ENCODE peak calls at places on chromosomes 6 and 20, in five cellular contexts. H is SK-N-MC; A is endodermal cell; E is activated naive CD8-positive, alpha-beta T cell treated with anti-CD3 and anti-CD28 coated beads, Interleukin-2, amount 50 U/mL, for 24 hours; I is activated CD8-positive, alpha-beta memory T cell treated with anti-CD3 and anti-CD28 coated beads, Interleukin-2, amount 50 U/mL, for 4 hours. V is an unnamed sample.

GRCh38 chr6:157219201-157220200 is 103.8 kb downstream of the TMEM242 start:
- DNase-seq in H (no peak), A (peak), E (no peak), I (no peak), V (no peak)

GRCh38 chr6:11779308-11780096 is 899 bp upstream of the ADTRP start:
- DNase-seq in H (no peak), A (no peak), E (no peak), I (no peak), V (peak)

GRCh38 chr20:48205281-48205782 is 420.1 kb upstream of the SULF2 start:
- DNase-seq in H (no peak), A (no peak), E (no peak), I (no peak), V (no peak)

GRCh38 chr20:58088105-58088504 is 140.3 kb downstream of the ANKRD60 start:
- DNase-seq in H (no peak), A (peak), E (no peak), I (no peak), V (no peak)

GRCh38 chr6:28923318-28924102 is at the start of gene TRIM27:
- DNase-seq in H (no peak), A (peak), E (peak), I (peak), V (peak)

GRCh38 chr6:36032245-36032644 is 4.6 kb downstream of the MAPK14 start:
- DNase-seq in H (no peak), A (no peak), E (no peak), I (no peak), V (no peak)

GRCh38 chr6:24495516-24495847 is 713 bp downstream of the ALDH5A1 start:
- DNase-seq in H (no peak), A (peak), E (peak), I (peak), V (peak)

GRCh38 chr6:10146723-10147451 is 268.0 kb downstream of the TFAP2A start:
- DNase-seq in H (no peak), A (peak), E (no peak), I (no peak), V (peak)

GRCh38 chr6:53178837-53179432 is 30.3 kb upstream of the GCM1 start:
- DNase-seq in H (no peak), A (no peak), E (no peak), I (no peak), V (no peak)

GRCh38 chr20:6636209-6637159 is 131.0 kb upstream of the BMP2 start:
- DNase-seq in H (peak), A (peak), E (no peak), I (no peak), V (peak)

GRCh38 chr20:10006461-10006860 is 28.3 kb upstream of the ANKEF1 start:
- DNase-seq in H (peak), A (no peak), E (no peak), I (no peak), V (no peak)

GRCh38 chr6:19538086-19538485 is 299.1 kb upstream of the ID4 start:
- DNase-seq in H (no peak), A (no peak), E (no peak), I (no peak), V (no peak)

GRCh38 chr6:55495277-55495676 is 83.7 kb downstream of the HMGCLL1 start:
- DNase-seq in H (no peak), A (no peak), E (no peak), I (no peak), V (no peak)

GRCh38 chr6:95318137-95318536 is 259.2 kb upstream of the MANEA start:
- DNase-seq in H (no peak), A (no peak), E (no peak), I (no peak), V (no peak)

GRCh38 chr20:52152921-52153320 is 38.7 kb downstream of the ZFP64 start:
- DNase-seq in H (no peak), A (no peak), E (no peak), I (no peak), V (no peak)

GRCh38 chr6:105459049-105459448 is 56.2 kb upstream of the PREP start:
- DNase-seq in H (no peak), A (no peak), E (peak), I (peak), V (no peak)

GRCh38 chr6:56370591-56371198 is 123.3 kb upstream of the COL21A1 start:
- DNase-seq in H (no peak), A (no peak), E (no peak), I (no peak), V (peak)

GRCh38 chr20:50774515-50774914 is 20.3 kb upstream of the BCAS4 start:
- DNase-seq in H (no peak), A (peak), E (no peak), I (no peak), V (no peak)

GRCh38 chr6:102732908-102733307 is 1339.4 kb downstream of the GRIK2 start:
- DNase-seq in H (no peak), A (no peak), E (no peak), I (no peak), V (no peak)

GRCh38 chr6:22221630-22222029 is 75.2 kb downstream of the PRL start:
- DNase-seq in H (no peak), A (peak), E (no peak), I (no peak), V (no peak)

GRCh38 chr6:52724041-52724405 is 39.3 kb downstream of the GSTA2 start:
- DNase-seq in H (no peak), A (no peak), E (no peak), I (no peak), V (peak)

GRCh38 chr20:237918-238317 is 10.9 kb downstream of the DEFB129 start:
- DNase-seq in H (no peak), A (no peak), E (no peak), I (no peak), V (no peak)

GRCh38 chr20:61640846-61641245 is 388.8 kb downstream of the CDH4 start:
- DNase-seq in H (no peak), A (no peak), E (no peak), I (no peak), V (no peak)

GRCh38 chr6:16846399-16846778 is 85.1 kb upstream of the ATXN1 start:
- DNase-seq in H (no peak), A (no peak), E (no peak), I (no peak), V (no peak)

GRCh38 chr20:35307666-35308653 is 15.7 kb upstream of the FAM83C start:
- DNase-seq in H (no peak), A (no peak), E (no peak), I (no peak), V (peak)